ENCODE peak calls at places on chromosomes 11 and 22, in six cellular contexts. G, L, K, E, T and U are unnamed samples.

GRCh38 chr22:19717181-19717580 is 2.9 kb downstream of the SEPTIN5 start:
- DNase-seq in G (no peak), L (no peak), K (no peak), E (no peak), T (no peak), U (no peak)

GRCh38 chr11:2930705-2931415 is 1.6 kb upstream of the PHLDA2 start:
- DNase-seq in G (peak), L (no peak), K (peak), E (peak), T (peak), U (peak)

GRCh38 chr11:66883021-66883968 is 26.4 kb downstream of the LRFN4 start:
- DNase-seq in G (peak), L (no peak), K (peak), E (peak), T (peak), U (peak)

GRCh38 chr22:43376765-43377485 is 33.8 kb upstream of the SCUBE1 start:
- DNase-seq in G (no peak), L (no peak), K (no peak), E (no peak), T (no peak), U (no peak)

GRCh38 chr11:98107736-98108135 is 913.0 kb upstream of the CNTN5 start:
- DNase-seq in G (no peak), L (no peak), K (no peak), E (no peak), T (no peak), U (no peak)

GRCh38 chr22:39446239-39446721 is 10.5 kb upstream of the MGAT3 start:
- DNase-seq in G (peak), L (no peak), K (no peak), E (no peak), T (peak), U (no peak)

GRCh38 chr22:20424937-20425587 is 12.6 kb downstream of the SCARF2 start:
- DNase-seq in G (peak), L (peak), K (no peak), E (no peak), T (peak), U (no peak)

GRCh38 chr11:66641834-66642233 is 3.3 kb downstream of the RBM4 start:
- DNase-seq in G (no peak), L (no peak), K (no peak), E (no peak), T (no peak), U (peak)

GRCh38 chr11:95922536-95923440 is 1.1 kb downstream of the MTMR2 start:
- DNase-seq in G (no peak), L (no peak), K (no peak), E (peak), T (no peak), U (peak)

GRCh38 chr22:44360686-44361381 is 48.1 kb upstream of the SHISAL1 start:
- DNase-seq in G (no peak), L (peak), K (no peak), E (peak), T (no peak), U (peak)

GRCh38 chr11:2100361-2101170 is 38.6 kb downstream of the IGF2 start:
- DNase-seq in G (peak), L (no peak), K (no peak), E (no peak), T (peak), U (no peak)

GRCh38 chr11:27860811-27861210 is 160.6 kb upstream of the BDNF start:
- DNase-seq in G (no peak), L (no peak), K (no peak), E (no peak), T (no peak), U (no peak)

GRCh38 chr11:69459848-69460539 is 21.5 kb upstream of the LINC01488 start:
- DNase-seq in G (no peak), L (no peak), K (no peak), E (no peak), T (no peak), U (no peak)

GRCh38 chr11:67277231-67277961 is 11.1 kb downstream of the GRK2 start:
- DNase-seq in G (peak), L (no peak), K (no peak), E (peak), T (peak), U (peak)

GRCh38 chr11:44243633-44244343 is 66.2 kb downstream of the ALX4 start:
- DNase-seq in G (peak), L (no peak), K (peak), E (peak), T (no peak), U (peak)

GRCh38 chr11:9118277-9118676 is 26.9 kb upstream of the SCUBE2 start:
- DNase-seq in G (no peak), L (no peak), K (no peak), E (no peak), T (no peak), U (no peak)

GRCh38 chr22:35192121-35192918 is 65.0 kb upstream of the HMGXB4 start:
- DNase-seq in G (no peak), L (no peak), K (no peak), E (no peak), T (no peak), U (no peak)

GRCh38 chr11:119671561-119672015 is 57.4 kb downstream of the NECTIN1 start:
- DNase-seq in G (no peak), L (no peak), K (no peak), E (peak), T (no peak), U (no peak)
- H3K4me2 ChIP-seq in G (no peak), L (no peak), K (no peak), E (no peak), T (no peak), U (no peak)

GRCh38 chr11:72584933-72585597 is 89.2 kb downstream of the PDE2A start:
- DNase-seq in G (no peak), L (no peak), K (no peak), E (no peak), T (no peak), U (no peak)
- H3K4me2 ChIP-seq in G (peak), L (peak), K (no peak), E (no peak), T (no peak), U (peak)

GRCh38 chr11:121479839-121480238 is 27.1 kb upstream of the SORL1-AS1 start:
- DNase-seq in G (no peak), L (no peak), K (no peak), E (no peak), T (no peak), U (no peak)
- H3K4me2 ChIP-seq in G (peak), L (no peak), K (no peak), E (no peak), T (no peak), U (no peak)

GRCh38 chr11:117670924-117671323 is 126.1 kb downstream of the DSCAML1 start:
- DNase-seq in G (peak), L (no peak), K (no peak), E (no peak), T (no peak), U (no peak)
- H3K4me2 ChIP-seq in G (peak), L (no peak), K (no peak), E (no peak), T (no peak), U (no peak)